ENCODE peak calls at places on chromosomes 5 and 9, in four cellular contexts. One of them, this sample, is unnamed.

GRCh38 chr5:124180523-124181461 is 565.6 kb downstream of the ZNF608 start:
- DNase-seq in A549: no peak
- DNase-seq in IMR-90: peak
- DNase-seq in HepG2: no peak
- DNase-seq in this sample: no peak

GRCh38 chr5:34497031-34497808 is 158.9 kb upstream of the RAI14 start:
- DNase-seq in HepG2: no peak
- DNase-seq in A549: no peak
- DNase-seq in IMR-90: no peak
- DNase-seq in this sample: no peak

GRCh38 chr5:136332213-136332612 is 33.1 kb downstream of the TRPC7 start:
- DNase-seq in IMR-90: no peak
- DNase-seq in HepG2: no peak
- DNase-seq in A549: no peak
- DNase-seq in this sample: no peak

GRCh38 chr5:132011561-132012384 is at the start of gene ACSL6:
- DNase-seq in HepG2: no peak
- DNase-seq in A549: peak
- DNase-seq in IMR-90: no peak
- DNase-seq in this sample: peak

GRCh38 chr5:59380350-59380951 is 513.1 kb downstream of the PDE4D start:
- DNase-seq in HepG2: peak
- DNase-seq in A549: no peak
- DNase-seq in IMR-90: peak
- DNase-seq in this sample: no peak

GRCh38 chr9:70641631-70642030 is 227.2 kb upstream of the KLF9 start:
- DNase-seq in HepG2: no peak
- DNase-seq in IMR-90: no peak
- DNase-seq in A549: no peak
- DNase-seq in this sample: no peak

GRCh38 chr5:109451161-109451560 is 41.4 kb upstream of the PJA2 start:
- DNase-seq in A549: no peak
- DNase-seq in IMR-90: no peak
- DNase-seq in HepG2: no peak
- DNase-seq in this sample: no peak

GRCh38 chr5:21807953-21808352 is 1045.2 kb downstream of the CDH12 start:
- DNase-seq in A549: no peak
- DNase-seq in IMR-90: peak
- DNase-seq in HepG2: no peak
- DNase-seq in this sample: no peak

GRCh38 chr9:108245901-108246300 is 609.9 kb downstream of the ACTL7B start:
- DNase-seq in A549: no peak
- DNase-seq in HepG2: no peak
- DNase-seq in IMR-90: no peak
- DNase-seq in this sample: no peak

DNA sequence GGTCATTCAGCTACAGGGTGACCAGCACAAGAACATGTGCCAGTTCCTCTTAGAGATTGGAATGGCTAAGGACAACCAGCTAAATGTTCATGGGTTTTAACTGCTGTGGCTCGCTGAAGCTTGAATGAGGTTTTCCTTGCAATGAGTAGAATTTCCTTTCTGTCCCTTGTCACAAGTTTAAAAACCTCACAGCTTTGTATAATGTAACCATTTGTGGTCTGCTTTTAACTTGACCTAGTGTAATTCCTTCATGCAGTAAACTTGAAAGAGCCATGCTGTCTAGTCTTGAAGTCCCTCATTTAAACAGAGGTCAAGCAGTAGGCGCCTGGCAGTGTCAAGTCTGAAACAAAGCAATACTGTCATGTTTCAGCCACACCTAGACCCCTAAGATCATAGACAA is 181.3 kb upstream of the DMRT1 start:
- DNase-seq in A549: no peak
- DNase-seq in IMR-90: no peak
- DNase-seq in HepG2: no peak
- DNase-seq in this sample: no peak
- TF ChIP-seq RAD21 in A549: no peak
- TF ChIP-seq RAD21 in IMR-90: no peak
- TF ChIP-seq RAD21 in HepG2: no peak
- TF ChIP-seq RAD21 in this sample: no peak

GRCh38 chr5:141945511-141946024 is 12.4 kb downstream of the PCDH12 start:
- DNase-seq in HepG2: no peak
- DNase-seq in A549: no peak
- DNase-seq in IMR-90: no peak
- DNase-seq in this sample: no peak
- TF ChIP-seq RAD21 in HepG2: no peak
- TF ChIP-seq RAD21 in A549: no peak
- TF ChIP-seq RAD21 in IMR-90: no peak
- TF ChIP-seq RAD21 in this sample: no peak

DNA sequence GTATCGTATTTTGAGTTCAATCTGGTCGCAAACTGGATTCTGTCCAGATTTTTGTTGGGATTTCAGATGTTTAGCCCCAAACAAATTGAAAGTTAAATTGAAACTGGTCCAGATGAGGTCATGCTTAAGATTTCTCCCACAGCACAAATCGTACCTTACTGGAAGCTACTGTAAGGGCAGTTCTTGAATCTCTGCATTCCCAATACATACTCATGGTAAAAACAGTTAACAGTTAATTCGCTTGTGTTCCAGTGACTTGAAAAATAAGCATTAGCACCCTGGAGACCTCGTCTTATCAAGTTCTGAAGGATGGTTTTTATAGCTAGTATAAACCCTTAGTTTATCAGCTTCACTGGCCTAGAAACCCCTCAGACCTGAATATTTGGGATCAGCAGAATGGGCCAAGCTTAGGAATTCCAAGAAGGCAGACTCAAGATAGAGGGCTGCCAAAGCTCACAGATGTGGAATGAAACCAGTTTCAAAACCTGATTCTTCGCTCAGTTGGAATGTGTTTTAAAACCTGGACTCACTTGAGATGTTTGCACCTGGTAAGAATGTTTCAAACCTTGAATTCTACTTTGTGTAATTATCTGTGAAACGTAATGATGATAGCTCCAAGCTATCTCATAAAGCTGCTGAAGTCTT is 103.6 kb downstream of the C9orf152 start:
- DNase-seq in HepG2: no peak
- DNase-seq in IMR-90: peak
- DNase-seq in A549: no peak
- DNase-seq in this sample: no peak
- TF ChIP-seq RAD21 in HepG2: no peak
- TF ChIP-seq RAD21 in IMR-90: no peak
- TF ChIP-seq RAD21 in A549: no peak
- TF ChIP-seq RAD21 in this sample: no peak

GRCh38 chr9:12774861-12775367 is at the start of gene LURAP1L:
- DNase-seq in IMR-90: peak
- DNase-seq in HepG2: peak
- DNase-seq in A549: peak
- DNase-seq in this sample: no peak
- TF ChIP-seq RAD21 in IMR-90: peak
- TF ChIP-seq RAD21 in HepG2: no peak
- TF ChIP-seq RAD21 in A549: peak
- TF ChIP-seq RAD21 in this sample: peak

GRCh38 chr9:73204910-73205309 is 53.2 kb downstream of the ANXA1 start:
- DNase-seq in IMR-90: no peak
- DNase-seq in HepG2: no peak
- DNase-seq in A549: no peak
- DNase-seq in this sample: no peak
- TF ChIP-seq RAD21 in IMR-90: no peak
- TF ChIP-seq RAD21 in HepG2: no peak
- TF ChIP-seq RAD21 in A549: no peak
- TF ChIP-seq RAD21 in this sample: no peak

DNA sequence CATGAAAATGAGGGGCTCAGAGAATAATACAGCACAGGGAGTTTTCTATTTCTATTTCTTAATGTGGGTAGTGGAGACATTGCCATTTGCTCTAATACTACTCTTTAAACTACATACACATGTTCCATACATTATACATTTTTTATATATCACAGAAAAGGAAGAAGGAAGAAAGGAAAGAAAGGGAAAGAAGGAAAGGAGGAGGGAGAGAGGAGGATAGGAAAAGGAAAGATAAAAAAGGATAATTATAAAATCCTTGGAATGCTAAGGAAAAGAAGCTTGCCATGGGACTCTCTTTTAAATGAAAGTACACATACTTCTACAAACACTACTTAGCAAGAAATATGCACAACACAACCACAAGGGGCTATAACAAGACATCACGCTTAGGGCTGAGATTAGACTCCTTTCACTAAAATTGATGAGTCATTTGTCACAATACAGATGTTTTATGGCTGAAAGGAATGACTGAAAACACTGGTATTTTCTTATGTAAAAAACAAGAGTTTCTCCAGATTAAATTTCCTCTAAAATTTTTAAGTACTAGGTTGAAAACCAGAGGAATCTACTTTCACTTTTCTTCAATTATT is 219.8 kb downstream of the ARL15 start:
- DNase-seq in HepG2: peak
- DNase-seq in IMR-90: peak
- DNase-seq in A549: peak
- DNase-seq in this sample: no peak
- TF ChIP-seq RAD21 in HepG2: no peak
- TF ChIP-seq RAD21 in IMR-90: peak
- TF ChIP-seq RAD21 in A549: no peak
- TF ChIP-seq RAD21 in this sample: no peak

DNA sequence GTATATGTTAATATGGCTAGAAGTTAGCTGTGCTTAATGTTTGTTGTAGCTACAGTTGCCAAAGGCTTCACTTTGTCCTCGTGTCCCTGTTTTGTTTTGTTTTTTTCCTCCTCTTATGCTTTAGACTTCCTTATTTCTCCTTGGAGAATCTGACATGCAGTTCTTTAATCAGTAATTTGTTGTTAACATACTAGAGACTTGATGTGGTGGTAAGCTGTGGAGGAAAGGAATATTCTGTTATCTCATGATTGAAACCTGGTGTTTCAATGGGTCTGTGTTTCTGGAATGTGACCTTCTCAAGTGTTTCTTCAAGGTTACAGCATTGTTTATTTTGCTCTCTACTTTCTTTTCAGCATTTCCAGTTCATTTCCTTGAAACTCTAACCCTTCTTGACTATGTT is 515.7 kb upstream of the ST8SIA4 start:
- DNase-seq in IMR-90: no peak
- DNase-seq in HepG2: no peak
- DNase-seq in A549: no peak
- DNase-seq in this sample: no peak
- TF ChIP-seq RAD21 in IMR-90: no peak
- TF ChIP-seq RAD21 in HepG2: no peak
- TF ChIP-seq RAD21 in A549: no peak
- TF ChIP-seq RAD21 in this sample: no peak

DNA sequence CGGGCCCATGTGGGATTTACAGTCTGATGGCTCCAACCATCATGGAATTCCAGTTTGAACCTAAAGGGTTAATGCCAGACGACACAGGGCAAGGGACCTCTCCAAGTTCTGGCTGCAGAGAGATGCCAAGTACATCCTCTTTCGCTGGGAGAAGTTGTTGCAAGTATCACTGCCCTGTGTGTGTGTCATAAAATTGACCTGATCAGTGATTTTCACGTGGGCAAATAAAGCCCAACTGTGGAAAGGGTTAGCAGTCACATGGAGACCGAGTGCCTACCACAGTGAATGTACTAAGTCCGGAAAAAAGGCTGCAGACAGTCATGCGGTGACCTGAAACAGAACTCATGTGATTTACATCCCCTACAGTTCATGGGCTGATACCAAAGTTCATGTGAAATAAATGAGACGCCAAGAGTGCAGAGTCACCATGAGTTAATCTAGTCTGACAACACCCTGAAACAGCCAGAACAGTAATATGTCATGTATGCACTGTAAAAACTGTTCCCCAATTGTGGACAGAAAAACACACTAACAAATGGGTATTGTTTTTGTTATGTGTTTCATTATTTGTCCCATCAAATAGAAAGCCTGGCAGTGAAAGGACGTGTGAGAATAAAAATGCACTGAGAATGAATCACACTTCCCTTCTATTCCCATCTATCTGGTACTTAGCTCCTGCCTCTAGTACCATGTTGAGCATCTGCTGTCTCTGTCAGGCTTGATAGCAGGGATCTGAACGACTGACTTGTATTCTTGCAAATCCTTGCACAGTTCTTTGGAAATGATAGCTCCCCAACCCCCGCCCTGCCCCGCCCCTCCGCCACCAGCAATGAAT is 115.7 kb downstream of the SUSD1 start:
- DNase-seq in IMR-90: peak
- DNase-seq in A549: peak
- DNase-seq in HepG2: peak
- DNase-seq in this sample: no peak
- TF ChIP-seq RAD21 in IMR-90: no peak
- TF ChIP-seq RAD21 in A549: no peak
- TF ChIP-seq RAD21 in HepG2: no peak
- TF ChIP-seq RAD21 in this sample: no peak

GRCh38 chr9:72828281-72828731 is 124.5 kb downstream of the ALDH1A1 start:
- DNase-seq in A549: peak
- DNase-seq in IMR-90: no peak
- DNase-seq in HepG2: peak
- DNase-seq in this sample: no peak
- TF ChIP-seq RAD21 in A549: no peak
- TF ChIP-seq RAD21 in IMR-90: no peak
- TF ChIP-seq RAD21 in HepG2: no peak
- TF ChIP-seq RAD21 in this sample: no peak

DNA sequence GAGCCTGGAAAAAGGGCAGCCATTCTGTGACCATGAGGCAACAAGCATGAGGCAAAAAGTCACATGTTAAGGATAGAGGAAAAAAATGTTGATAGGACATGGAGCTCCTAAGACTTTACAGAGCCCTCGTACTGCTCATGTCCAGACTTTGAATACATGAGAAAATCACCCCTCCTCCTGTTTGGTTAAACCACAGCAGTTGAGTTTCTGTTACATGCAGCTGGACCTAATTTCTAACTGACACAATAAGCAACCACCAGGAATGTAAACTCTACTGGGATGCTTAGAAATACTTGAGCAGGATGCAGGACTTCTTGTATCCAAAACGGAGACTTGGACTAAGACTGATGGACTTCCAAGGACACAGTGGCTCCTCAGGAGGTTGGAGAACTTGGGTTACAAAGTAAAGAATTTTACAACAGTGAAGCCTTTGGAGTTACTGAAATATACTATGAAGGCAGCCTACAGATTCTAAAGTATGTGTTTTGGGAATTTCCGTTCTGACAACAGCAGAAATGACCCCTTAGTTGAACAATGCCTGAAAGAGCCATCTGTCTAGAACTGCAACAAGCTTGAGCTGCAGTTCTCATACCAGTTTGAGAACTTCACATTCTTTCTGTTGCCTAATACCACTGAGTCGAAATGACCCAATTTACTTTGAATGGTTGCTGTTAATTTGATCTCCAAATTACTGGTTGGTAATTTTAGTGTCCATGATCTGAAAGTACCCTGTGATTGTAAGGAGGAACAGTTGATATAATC is 268.9 kb downstream of the PIK3R1 start:
- DNase-seq in IMR-90: peak
- DNase-seq in HepG2: no peak
- DNase-seq in A549: no peak
- DNase-seq in this sample: no peak
- TF ChIP-seq RAD21 in IMR-90: no peak
- TF ChIP-seq RAD21 in HepG2: no peak
- TF ChIP-seq RAD21 in A549: no peak
- TF ChIP-seq RAD21 in this sample: no peak